ENCODE peak calls at places on chromosomes 6 and 20, in six cellular contexts. C is stimulated activated CD8-positive, alpha-beta memory T cell treated with anti-CD3 and anti-CD28 coated beads, Interleukin-7, amount 100 ng/mL, for 24 hours; J is DMS 273 treated with DMSO at 0.1 percent for 48 hours; W is caudate nucleus; K is CD8-positive, alpha-beta memory T cell; F is T-cell. U is an unnamed sample.

GRCh38 chr20:63620991-63621390 is 5.9 kb downstream of the GMEB2 start:
- DNase-seq in C (no peak), J (no peak), W (no peak), K (no peak), F (no peak), U (no peak)

GRCh38 chr6:41561386-41561785 is 15.2 kb downstream of the FOXP4 start:
- DNase-seq in C (no peak), J (no peak), W (no peak), K (no peak), F (no peak), U (no peak)

GRCh38 chr6:37259191-37259590 is 1.2 kb upstream of the TMEM217 start:
- DNase-seq in C (no peak), J (no peak), W (no peak), K (no peak), F (no peak), U (no peak)

GRCh38 chr6:148521586-148521985 is 178.9 kb downstream of the SASH1 start:
- DNase-seq in C (no peak), J (no peak), W (no peak), K (no peak), F (no peak), U (no peak)

GRCh38 chr6:134517863-134518262 is 200.0 kb upstream of the SGK1 start:
- DNase-seq in C (no peak), J (no peak), W (no peak), K (no peak), F (no peak), U (no peak)

GRCh38 chr6:98871057-98871456 is 36.7 kb downstream of the POU3F2 start:
- DNase-seq in C (no peak), J (no peak), W (no peak), K (no peak), F (no peak), U (no peak)

GRCh38 chr6:15775741-15776140 is 112.9 kb upstream of the DTNBP1 start:
- DNase-seq in C (no peak), J (no peak), W (no peak), K (no peak), F (no peak), U (no peak)

GRCh38 chr20:57332105-57333089 is 2.8 kb downstream of the SPO11 start:
- DNase-seq in C (no peak), J (no peak), W (no peak), K (no peak), F (no peak), U (no peak)

GRCh38 chr20:43711098-43711654 is 15.6 kb downstream of the GTSF1L start:
- DNase-seq in C (no peak), J (no peak), W (no peak), K (no peak), F (no peak), U (no peak)

GRCh38 chr20:47989957-47990356 is 204.7 kb upstream of the SULF2 start:
- DNase-seq in C (no peak), J (no peak), W (no peak), K (no peak), F (no peak), U (no peak)

GRCh38 chr6:163668061-163668426 is 253.5 kb downstream of the QKI start:
- DNase-seq in C (no peak), J (no peak), W (no peak), K (no peak), F (no peak), U (no peak)

GRCh38 chr6:121584591-121585369 is 149.3 kb downstream of the GJA1 start:
- DNase-seq in C (no peak), J (no peak), W (no peak), K (no peak), F (no peak), U (no peak)

GRCh38 chr6:1872649-1873131 is 263.0 kb downstream of the FOXC1 start:
- DNase-seq in C (no peak), J (peak), W (no peak), K (no peak), F (no peak), U (no peak)

GRCh38 chr6:128532110-128532509 is 11.7 kb upstream of the PTPRK start:
- DNase-seq in C (no peak), J (no peak), W (no peak), K (no peak), F (no peak), U (no peak)

GRCh38 chr6:16236648-16237199 is 1.7 kb upstream of the GMPR start:
- DNase-seq in C (no peak), J (no peak), W (no peak), K (no peak), F (no peak), U (no peak)

GRCh38 chr6:51350308-51350904 is 531.7 kb downstream of the TFAP2B start:
- DNase-seq in C (no peak), J (no peak), W (no peak), K (no peak), F (no peak), U (no peak)

GRCh38 chr6:52403086-52403485 is 17.1 kb upstream of the EFHC1 start:
- DNase-seq in C (no peak), J (no peak), W (no peak), K (no peak), F (no peak), U (no peak)

GRCh38 chr20:841568-842546 is 8.3 kb downstream of the FAM110A start:
- DNase-seq in C (no peak), J (no peak), W (no peak), K (no peak), F (no peak), U (no peak)

GRCh38 chr6:31969712-31970603 is 2.0 kb downstream of the DXO start:
- DNase-seq in C (no peak), J (no peak), W (no peak), K (peak), F (no peak), U (no peak)

GRCh38 chr6:16179970-16180431 is 51.1 kb downstream of the MYLIP start:
- DNase-seq in C (no peak), J (no peak), W (no peak), K (peak), F (peak), U (peak)

GRCh38 chr6:15026832-15027231 is 219.0 kb upstream of the JARID2 start:
- DNase-seq in C (no peak), J (no peak), W (no peak), K (no peak), F (no peak), U (no peak)

GRCh38 chr6:71043902-71044301 is 87.0 kb upstream of the B3GAT2 start:
- DNase-seq in C (no peak), J (no peak), W (no peak), K (no peak), F (no peak), U (no peak)

GRCh38 chr6:46014511-46015118 is 1.0 kb downstream of the CLIC5 start:
- DNase-seq in C (no peak), J (no peak), W (no peak), K (peak), F (no peak), U (peak)

GRCh38 chr6:34465551-34466241 is at the start of gene PACSIN1:
- DNase-seq in C (no peak), J (peak), W (peak), K (no peak), F (no peak), U (no peak)

GRCh38 chr20:34704177-34705007 is at the start of gene TP53INP2:
- DNase-seq in C (peak), J (peak), W (peak), K (peak), F (peak), U (peak)

GRCh38 chr20:60586417-60587105 is 628.3 kb downstream of the CDH26 start:
- DNase-seq in C (no peak), J (peak), W (no peak), K (no peak), F (no peak), U (no peak)

GRCh38 chr6:112365952-112366351 is 18.8 kb downstream of the RFPL4B start:
- DNase-seq in C (no peak), J (no peak), W (no peak), K (no peak), F (no peak), U (no peak)

GRCh38 chr6:33711140-33712129 is at the start of gene UQCC2:
- DNase-seq in C (peak), J (peak), W (peak), K (peak), F (peak), U (peak)

GRCh38 chr20:45014671-45015415 is 48.5 kb downstream of the STK4 start:
- DNase-seq in C (no peak), J (no peak), W (no peak), K (no peak), F (no peak), U (no peak)

GRCh38 chr6:130134594-130134993 is 88.2 kb downstream of the SAMD3 start:
- DNase-seq in C (no peak), J (no peak), W (no peak), K (no peak), F (no peak), U (no peak)

GRCh38 chr6:135225911-135226310 is 44.8 kb downstream of the MYB start:
- DNase-seq in C (no peak), J (no peak), W (no peak), K (no peak), F (no peak), U (no peak)

GRCh38 chr20:18056174-18057105 is 1.3 kb downstream of the OVOL2 start:
- DNase-seq in C (no peak), J (no peak), W (no peak), K (no peak), F (no peak), U (no peak)

GRCh38 chr6:140192018-140192417 is 817.6 kb upstream of the CITED2 start:
- DNase-seq in C (no peak), J (no peak), W (no peak), K (no peak), F (no peak), U (no peak)

GRCh38 chr20:5947276-5947675 is 3.1 kb downstream of the TRMT6 start:
- DNase-seq in C (peak), J (no peak), W (no peak), K (no peak), F (no peak), U (no peak)

GRCh38 chr20:4585104-4585753 is 136.5 kb upstream of the PRND start:
- DNase-seq in C (no peak), J (no peak), W (no peak), K (no peak), F (no peak), U (no peak)